ENCODE peak calls at places on chromosomes 3 and 15, in eight cellular contexts. One of them, this sample, is unnamed. For H3K36me3, the result is how much of the 10 kb centered on the place peaks cover.

GRCh38 chr3:11583638-11584046 is 60.1 kb downstream of the VGLL4 start:
- DNase-seq in psoas muscle: no peak
- DNase-seq in heart right ventricle: no peak
- DNase-seq in CD8-positive, alpha-beta memory T cell: no peak
- DNase-seq in esophagus squamous epithelium: no peak
- DNase-seq in ovary: peak
- DNase-seq in astrocyte: peak
- DNase-seq in hepatocyte: no peak
- DNase-seq in this sample: no peak

GRCh38 chr3:100169186-100169585 is 54.9 kb upstream of the FILIP1L start:
- DNase-seq in heart right ventricle: peak
- DNase-seq in CD8-positive, alpha-beta memory T cell: no peak
- DNase-seq in ovary: peak
- DNase-seq in astrocyte: no peak
- DNase-seq in psoas muscle: peak
- DNase-seq in esophagus squamous epithelium: no peak
- DNase-seq in hepatocyte: no peak
- DNase-seq in this sample: no peak

GRCh38 chr3:138461696-138462295 is 27.4 kb downstream of the ESYT3 start:
- DNase-seq in astrocyte: no peak
- DNase-seq in psoas muscle: no peak
- DNase-seq in esophagus squamous epithelium: no peak
- DNase-seq in ovary: no peak
- DNase-seq in heart right ventricle: no peak
- DNase-seq in hepatocyte: no peak
- DNase-seq in CD8-positive, alpha-beta memory T cell: no peak
- DNase-seq in this sample: no peak

GRCh38 chr3:113531826-113532697 is at the start of gene SIDT1:
- DNase-seq in ovary: no peak
- DNase-seq in hepatocyte: peak
- DNase-seq in psoas muscle: no peak
- DNase-seq in CD8-positive, alpha-beta memory T cell: peak
- DNase-seq in heart right ventricle: no peak
- DNase-seq in esophagus squamous epithelium: no peak
- DNase-seq in astrocyte: no peak
- DNase-seq in this sample: no peak

GRCh38 chr3:15333099-15333956 is 942 bp upstream of the SH3BP5 start:
- DNase-seq in esophagus squamous epithelium: no peak
- DNase-seq in hepatocyte: no peak
- DNase-seq in astrocyte: no peak
- DNase-seq in ovary: peak
- DNase-seq in CD8-positive, alpha-beta memory T cell: no peak
- DNase-seq in heart right ventricle: no peak
- DNase-seq in psoas muscle: no peak
- DNase-seq in this sample: no peak

GRCh38 chr3:151204530-151205401 is 1.8 kb upstream of the GPR171 start:
- DNase-seq in ovary: no peak
- DNase-seq in psoas muscle: no peak
- DNase-seq in esophagus squamous epithelium: no peak
- DNase-seq in hepatocyte: no peak
- DNase-seq in CD8-positive, alpha-beta memory T cell: no peak
- DNase-seq in heart right ventricle: no peak
- DNase-seq in astrocyte: no peak
- DNase-seq in this sample: no peak

GRCh38 chr3:39178553-39178952 is 13.8 kb downstream of the XIRP1 start:
- DNase-seq in hepatocyte: no peak
- DNase-seq in psoas muscle: no peak
- DNase-seq in heart right ventricle: no peak
- DNase-seq in astrocyte: peak
- DNase-seq in CD8-positive, alpha-beta memory T cell: no peak
- DNase-seq in ovary: no peak
- DNase-seq in esophagus squamous epithelium: no peak
- DNase-seq in this sample: no peak

GRCh38 chr3:38008191-38008701 is 17.7 kb downstream of the VILL start:
- DNase-seq in ovary: no peak
- DNase-seq in psoas muscle: no peak
- DNase-seq in esophagus squamous epithelium: no peak
- DNase-seq in astrocyte: no peak
- DNase-seq in hepatocyte: no peak
- DNase-seq in CD8-positive, alpha-beta memory T cell: no peak
- DNase-seq in heart right ventricle: peak
- DNase-seq in this sample: no peak

GRCh38 chr15:93997071-93997658 is 234.2 kb upstream of the MCTP2 start:
- DNase-seq in hepatocyte: peak
- DNase-seq in ovary: no peak
- DNase-seq in esophagus squamous epithelium: no peak
- DNase-seq in CD8-positive, alpha-beta memory T cell: no peak
- DNase-seq in heart right ventricle: no peak
- DNase-seq in psoas muscle: no peak
- DNase-seq in astrocyte: no peak
- DNase-seq in this sample: peak

GRCh38 chr3:65096110-65096509 is 408.3 kb upstream of the ADAMTS9 start:
- DNase-seq in astrocyte: no peak
- DNase-seq in CD8-positive, alpha-beta memory T cell: no peak
- DNase-seq in ovary: no peak
- DNase-seq in heart right ventricle: no peak
- DNase-seq in psoas muscle: no peak
- DNase-seq in esophagus squamous epithelium: no peak
- DNase-seq in hepatocyte: no peak
- DNase-seq in this sample: no peak

GRCh38 chr15:68691667-68692066 is 112.9 kb downstream of the CORO2B start:
- DNase-seq in CD8-positive, alpha-beta memory T cell: no peak
- DNase-seq in astrocyte: no peak
- DNase-seq in esophagus squamous epithelium: no peak
- DNase-seq in psoas muscle: no peak
- DNase-seq in ovary: no peak
- DNase-seq in hepatocyte: peak
- DNase-seq in heart right ventricle: no peak
- DNase-seq in this sample: no peak

GRCh38 chr15:31483924-31484368 is 157.3 kb downstream of the KLF13 start:
- DNase-seq in heart right ventricle: no peak
- DNase-seq in CD8-positive, alpha-beta memory T cell: peak
- DNase-seq in hepatocyte: no peak
- DNase-seq in astrocyte: no peak
- DNase-seq in ovary: no peak
- DNase-seq in esophagus squamous epithelium: no peak
- DNase-seq in psoas muscle: no peak
- DNase-seq in this sample: no peak

GRCh38 chr3:78880588-78881461 is 887.0 kb downstream of the ROBO1 start:
- DNase-seq in ovary: no peak
- DNase-seq in heart right ventricle: no peak
- DNase-seq in psoas muscle: no peak
- DNase-seq in esophagus squamous epithelium: no peak
- DNase-seq in hepatocyte: no peak
- DNase-seq in astrocyte: no peak
- DNase-seq in CD8-positive, alpha-beta memory T cell: no peak
- DNase-seq in this sample: no peak

GRCh38 chr3:187296058-187296457 is 4.5 kb upstream of the MASP1 start:
- DNase-seq in astrocyte: no peak
- DNase-seq in psoas muscle: no peak
- DNase-seq in ovary: no peak
- DNase-seq in hepatocyte: no peak
- DNase-seq in heart right ventricle: no peak
- DNase-seq in esophagus squamous epithelium: no peak
- DNase-seq in CD8-positive, alpha-beta memory T cell: no peak
- DNase-seq in this sample: no peak

GRCh38 chr3:9838856-9839255 is 5.0 kb downstream of the RPUSD3 start:
- DNase-seq in CD8-positive, alpha-beta memory T cell: no peak
- DNase-seq in ovary: no peak
- DNase-seq in psoas muscle: no peak
- DNase-seq in esophagus squamous epithelium: no peak
- DNase-seq in hepatocyte: no peak
- DNase-seq in astrocyte: no peak
- DNase-seq in heart right ventricle: no peak
- DNase-seq in this sample: no peak
- H3K36me3 ChIP-seq in CD8-positive, alpha-beta memory T cell: under half
- H3K36me3 ChIP-seq in ovary: under half
- H3K36me3 ChIP-seq in psoas muscle: under half
- H3K36me3 ChIP-seq in esophagus squamous epithelium: under half
- H3K36me3 ChIP-seq in hepatocyte: under half
- H3K36me3 ChIP-seq in astrocyte: under half
- H3K36me3 ChIP-seq in heart right ventricle: half or more
- H3K36me3 ChIP-seq in this sample: under half

DNA sequence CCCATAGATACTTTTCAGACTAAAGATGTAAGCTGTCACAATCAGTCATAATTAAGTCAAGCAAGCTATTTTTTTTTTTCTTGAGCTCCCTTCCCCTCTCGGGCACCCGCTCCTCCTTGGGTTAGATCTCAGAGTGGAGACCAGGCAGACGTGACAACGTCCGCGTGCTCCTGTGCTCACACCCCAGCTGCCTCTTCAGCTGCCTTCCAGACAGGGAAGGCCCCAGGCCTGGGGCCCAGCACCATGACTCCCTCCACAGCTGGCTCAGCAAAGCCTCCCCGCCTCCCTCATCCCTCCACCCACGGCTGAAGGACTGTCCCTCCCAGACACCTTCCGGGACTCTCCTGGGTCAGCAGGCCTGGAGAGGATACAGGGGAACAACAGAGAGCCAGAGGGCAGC is 87.9 kb upstream of the LINGO1 start:
- DNase-seq in ovary: no peak
- DNase-seq in heart right ventricle: no peak
- DNase-seq in esophagus squamous epithelium: no peak
- DNase-seq in psoas muscle: no peak
- DNase-seq in astrocyte: no peak
- DNase-seq in hepatocyte: no peak
- DNase-seq in CD8-positive, alpha-beta memory T cell: no peak
- DNase-seq in this sample: no peak
- H3K36me3 ChIP-seq in ovary: under half
- H3K36me3 ChIP-seq in heart right ventricle: under half
- H3K36me3 ChIP-seq in esophagus squamous epithelium: under half
- H3K36me3 ChIP-seq in psoas muscle: under half
- H3K36me3 ChIP-seq in astrocyte: under half
- H3K36me3 ChIP-seq in hepatocyte: under half
- H3K36me3 ChIP-seq in CD8-positive, alpha-beta memory T cell: under half
- H3K36me3 ChIP-seq in this sample: under half

GRCh38 chr3:9659849-9660248 is 10.5 kb downstream of the MTMR14 start:
- DNase-seq in astrocyte: no peak
- DNase-seq in heart right ventricle: no peak
- DNase-seq in hepatocyte: no peak
- DNase-seq in CD8-positive, alpha-beta memory T cell: no peak
- DNase-seq in ovary: no peak
- DNase-seq in psoas muscle: no peak
- DNase-seq in esophagus squamous epithelium: no peak
- DNase-seq in this sample: no peak
- H3K36me3 ChIP-seq in astrocyte: under half
- H3K36me3 ChIP-seq in heart right ventricle: half or more
- H3K36me3 ChIP-seq in hepatocyte: under half
- H3K36me3 ChIP-seq in CD8-positive, alpha-beta memory T cell: half or more
- H3K36me3 ChIP-seq in ovary: under half
- H3K36me3 ChIP-seq in psoas muscle: under half
- H3K36me3 ChIP-seq in esophagus squamous epithelium: under half
- H3K36me3 ChIP-seq in this sample: under half

GRCh38 chr3:53186726-53187125 is 25.7 kb downstream of the PRKCD start:
- DNase-seq in ovary: no peak
- DNase-seq in hepatocyte: no peak
- DNase-seq in esophagus squamous epithelium: no peak
- DNase-seq in heart right ventricle: no peak
- DNase-seq in astrocyte: no peak
- DNase-seq in psoas muscle: no peak
- DNase-seq in CD8-positive, alpha-beta memory T cell: no peak
- DNase-seq in this sample: no peak
- H3K36me3 ChIP-seq in ovary: under half
- H3K36me3 ChIP-seq in hepatocyte: under half
- H3K36me3 ChIP-seq in esophagus squamous epithelium: under half
- H3K36me3 ChIP-seq in heart right ventricle: half or more
- H3K36me3 ChIP-seq in astrocyte: under half
- H3K36me3 ChIP-seq in psoas muscle: under half
- H3K36me3 ChIP-seq in CD8-positive, alpha-beta memory T cell: under half
- H3K36me3 ChIP-seq in this sample: under half

GRCh38 chr15:63347074-63347859 is 34.4 kb downstream of the CA12 start:
- DNase-seq in psoas muscle: no peak
- DNase-seq in astrocyte: peak
- DNase-seq in hepatocyte: no peak
- DNase-seq in CD8-positive, alpha-beta memory T cell: no peak
- DNase-seq in ovary: no peak
- DNase-seq in esophagus squamous epithelium: no peak
- DNase-seq in heart right ventricle: no peak
- DNase-seq in this sample: no peak
- H3K36me3 ChIP-seq in psoas muscle: under half
- H3K36me3 ChIP-seq in astrocyte: under half
- H3K36me3 ChIP-seq in hepatocyte: under half
- H3K36me3 ChIP-seq in CD8-positive, alpha-beta memory T cell: under half
- H3K36me3 ChIP-seq in ovary: under half
- H3K36me3 ChIP-seq in esophagus squamous epithelium: under half
- H3K36me3 ChIP-seq in heart right ventricle: under half
- H3K36me3 ChIP-seq in this sample: under half

DNA sequence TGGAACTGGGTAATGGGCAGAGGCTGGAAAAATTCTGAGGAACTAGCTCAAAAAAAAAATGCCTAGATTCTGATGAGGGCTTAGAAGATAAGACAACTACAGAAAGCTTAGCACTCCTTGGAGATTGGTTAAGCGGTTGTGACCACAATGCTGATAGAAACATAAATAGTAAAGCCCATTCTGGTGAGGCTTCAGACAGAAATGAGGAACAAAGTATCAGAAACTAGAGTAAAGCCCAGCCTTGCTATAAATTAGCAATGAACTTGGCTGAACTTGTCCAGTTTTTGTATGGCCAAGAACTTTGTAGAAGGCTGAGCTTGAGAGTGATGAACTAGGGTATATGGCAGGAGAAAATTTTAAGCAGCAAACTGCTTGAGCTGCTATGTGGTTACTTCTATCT is 25.4 kb downstream of the GOLGB1 start:
- DNase-seq in CD8-positive, alpha-beta memory T cell: no peak
- DNase-seq in astrocyte: no peak
- DNase-seq in ovary: no peak
- DNase-seq in hepatocyte: no peak
- DNase-seq in heart right ventricle: no peak
- DNase-seq in esophagus squamous epithelium: no peak
- DNase-seq in psoas muscle: no peak
- DNase-seq in this sample: no peak
- H3K36me3 ChIP-seq in CD8-positive, alpha-beta memory T cell: under half
- H3K36me3 ChIP-seq in astrocyte: half or more
- H3K36me3 ChIP-seq in ovary: under half
- H3K36me3 ChIP-seq in hepatocyte: under half
- H3K36me3 ChIP-seq in heart right ventricle: half or more
- H3K36me3 ChIP-seq in esophagus squamous epithelium: under half
- H3K36me3 ChIP-seq in psoas muscle: under half
- H3K36me3 ChIP-seq in this sample: under half

GRCh38 chr15:32637704-32638103 is 3.8 kb upstream of the SCG5 start:
- DNase-seq in heart right ventricle: no peak
- DNase-seq in psoas muscle: no peak
- DNase-seq in hepatocyte: no peak
- DNase-seq in CD8-positive, alpha-beta memory T cell: no peak
- DNase-seq in astrocyte: no peak
- DNase-seq in ovary: no peak
- DNase-seq in esophagus squamous epithelium: no peak
- DNase-seq in this sample: no peak
- H3K36me3 ChIP-seq in heart right ventricle: under half
- H3K36me3 ChIP-seq in psoas muscle: under half
- H3K36me3 ChIP-seq in hepatocyte: under half
- H3K36me3 ChIP-seq in CD8-positive, alpha-beta memory T cell: under half
- H3K36me3 ChIP-seq in astrocyte: under half
- H3K36me3 ChIP-seq in ovary: under half
- H3K36me3 ChIP-seq in esophagus squamous epithelium: under half
- H3K36me3 ChIP-seq in this sample: under half

GRCh38 chr15:101183226-101183925 is 68.5 kb downstream of the CHSY1 start:
- DNase-seq in psoas muscle: no peak
- DNase-seq in ovary: no peak
- DNase-seq in CD8-positive, alpha-beta memory T cell: no peak
- DNase-seq in astrocyte: no peak
- DNase-seq in heart right ventricle: no peak
- DNase-seq in esophagus squamous epithelium: no peak
- DNase-seq in hepatocyte: no peak
- DNase-seq in this sample: no peak
- H3K36me3 ChIP-seq in psoas muscle: under half
- H3K36me3 ChIP-seq in ovary: under half
- H3K36me3 ChIP-seq in CD8-positive, alpha-beta memory T cell: under half
- H3K36me3 ChIP-seq in astrocyte: under half
- H3K36me3 ChIP-seq in heart right ventricle: under half
- H3K36me3 ChIP-seq in esophagus squamous epithelium: under half
- H3K36me3 ChIP-seq in hepatocyte: under half
- H3K36me3 ChIP-seq in this sample: under half

This sample was measured in brain microvascular endothelial cell.